ENCODE peak calls at places on chromosomes 5 and 9, in seven cellular contexts. G is SK-N-SH, F is HepG2, V is HCT116, S is GM12878, M is K562, X is H1. R is an unnamed sample.
A peak's percentile ranks its signal among the peaks of the same experiment; 100 is the strongest.

GRCh38 chr5:64505769-64506566 is at the start of gene RGS7BP:
- DNase-seq in G (peak; percentile 38), F (no peak), V (no peak), S (no peak), M (no peak), X (peak; percentile 78), R (peak; percentile 7)

GRCh38 chr9:109574061-109574882 is 76.2 kb upstream of the PTPN3 start:
- DNase-seq in G (peak; percentile 42), F (peak; percentile 36), V (peak; percentile 38), S (peak; percentile 5), M (peak; percentile 54), X (no peak), R (peak; percentile 39)

GRCh38 chr5:72883850-72884249 is 67.4 kb downstream of the TNPO1 start:
- DNase-seq in G (no peak), F (peak; percentile 31), V (no peak), S (no peak), M (no peak), X (no peak), R (no peak)

GRCh38 chr9:134136117-134136996 is 475 bp downstream of the WDR5 start:
- DNase-seq in G (no peak), F (no peak), V (no peak), S (no peak), M (peak; percentile 29), X (peak; percentile 73), R (peak; percentile 42)

GRCh38 chr5:107566537-107566875 is 104.2 kb downstream of the EFNA5 start:
- DNase-seq in G (no peak), F (no peak), V (no peak), S (no peak), M (no peak), X (no peak), R (no peak)

GRCh38 chr9:134834217-134834956 is 46.2 kb upstream of the FCN2 start:
- DNase-seq in G (no peak), F (no peak), V (no peak), S (no peak), M (no peak), X (no peak), R (no peak)

GRCh38 chr9:117278656-117279055 is 136.2 kb downstream of the ASTN2 start:
- DNase-seq in G (peak; percentile 28), F (no peak), V (no peak), S (no peak), M (no peak), X (no peak), R (no peak)

GRCh38 chr5:88743231-88743879 is 139.6 kb downstream of the MEF2C start:
- DNase-seq in G (no peak), F (no peak), V (peak; percentile 28), S (no peak), M (peak; percentile 56), X (no peak), R (no peak)

GRCh38 chr9:5265939-5266338 is 34.7 kb downstream of the INSL4 start:
- DNase-seq in G (no peak), F (no peak), V (no peak), S (no peak), M (no peak), X (peak; percentile 49), R (no peak)

GRCh38 chr9:84137968-84138367 is 157.4 kb downstream of the RMI1 start:
- DNase-seq in G (no peak), F (no peak), V (no peak), S (no peak), M (no peak), X (no peak), R (no peak)

GRCh38 chr5:28961806-28962205 is 1923.4 kb upstream of the CDH9 start:
- DNase-seq in G (no peak), F (no peak), V (no peak), S (no peak), M (no peak), X (no peak), R (no peak)

GRCh38 chr9:134723491-134723890 is 81.9 kb downstream of the COL5A1 start:
- DNase-seq in G (no peak), F (no peak), V (no peak), S (no peak), M (no peak), X (no peak), R (no peak)

GRCh38 chr9:124834586-124834985 is 18.7 kb upstream of the WDR38 start:
- DNase-seq in G (peak; percentile 36), F (no peak), V (peak; percentile 84), S (no peak), M (no peak), X (no peak), R (no peak)

GRCh38 chr9:16333697-16334096 is 536.8 kb downstream of the BNC2 start:
- DNase-seq in G (no peak), F (no peak), V (no peak), S (no peak), M (no peak), X (no peak), R (no peak)

GRCh38 chr9:99172129-99173091 is 49.3 kb downstream of the ALG2 start:
- DNase-seq in G (no peak), F (peak; percentile 76), V (no peak), S (no peak), M (no peak), X (no peak), R (no peak)

GRCh38 chr5:135458921-135459331 is 6.8 kb upstream of the TIFAB start:
- DNase-seq in G (no peak), F (no peak), V (peak; percentile 7), S (no peak), M (peak; percentile 57), X (no peak), R (no peak)

GRCh38 chr9:124355032-124355940 is 60.0 kb downstream of the PSMB7 start:
- DNase-seq in G (no peak), F (no peak), V (no peak), S (no peak), M (no peak), X (no peak), R (no peak)

GRCh38 chr5:133938932-133939331 is 29.5 kb downstream of the C5orf15 start:
- DNase-seq in G (no peak), F (no peak), V (no peak), S (no peak), M (no peak), X (no peak), R (no peak)

GRCh38 chr5:81212211-81212687 is 20.9 kb upstream of the CKMT2 start:
- DNase-seq in G (no peak), F (no peak), V (no peak), S (peak; percentile 51), M (no peak), X (no peak), R (no peak)

GRCh38 chr5:81207009-81207408 is 26.1 kb upstream of the CKMT2 start:
- DNase-seq in G (no peak), F (no peak), V (no peak), S (no peak), M (peak; percentile 29), X (no peak), R (peak; percentile 43)

GRCh38 chr5:81209386-81209785 is 23.7 kb upstream of the CKMT2 start:
- DNase-seq in G (no peak), F (no peak), V (no peak), S (no peak), M (no peak), X (no peak), R (no peak)

GRCh38 chr5:81208904-81209303 is 24.2 kb upstream of the CKMT2 start:
- DNase-seq in G (no peak), F (no peak), V (no peak), S (no peak), M (no peak), X (no peak), R (no peak)

GRCh38 chr5:81209869-81210268 is 23.3 kb upstream of the CKMT2 start:
- DNase-seq in G (no peak), F (no peak), V (no peak), S (no peak), M (no peak), X (no peak), R (no peak)
- TF ChIP-seq JUND in G (no peak), F (no peak), V (no peak), S (no peak), M (no peak), X (no peak), R (no peak)

DNA sequence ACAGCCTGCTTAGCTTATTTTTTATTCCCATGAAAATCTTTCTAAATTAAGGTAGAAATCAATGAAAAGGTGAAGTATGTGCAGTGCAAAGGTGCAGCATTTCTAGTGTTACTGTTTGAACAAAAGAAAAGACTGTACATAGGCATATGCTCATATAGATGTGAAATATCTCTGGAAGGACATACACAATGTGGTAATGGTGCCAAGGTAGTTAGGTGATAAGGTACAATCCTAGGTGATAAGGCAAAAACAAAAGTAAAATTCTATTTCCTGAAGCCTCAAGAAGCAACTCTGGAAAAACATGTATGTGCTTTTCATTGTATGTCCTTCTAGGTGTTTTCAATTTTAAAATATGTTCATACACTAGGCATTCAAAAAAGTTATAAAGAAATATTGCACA is 139.4 kb upstream of the PTGER4 start:
- DNase-seq in G (no peak), F (no peak), V (no peak), S (no peak), M (no peak), X (no peak), R (no peak)
- TF ChIP-seq JUND in G (no peak), F (no peak), V (no peak), S (no peak), M (no peak), X (no peak), R (no peak)

DNA sequence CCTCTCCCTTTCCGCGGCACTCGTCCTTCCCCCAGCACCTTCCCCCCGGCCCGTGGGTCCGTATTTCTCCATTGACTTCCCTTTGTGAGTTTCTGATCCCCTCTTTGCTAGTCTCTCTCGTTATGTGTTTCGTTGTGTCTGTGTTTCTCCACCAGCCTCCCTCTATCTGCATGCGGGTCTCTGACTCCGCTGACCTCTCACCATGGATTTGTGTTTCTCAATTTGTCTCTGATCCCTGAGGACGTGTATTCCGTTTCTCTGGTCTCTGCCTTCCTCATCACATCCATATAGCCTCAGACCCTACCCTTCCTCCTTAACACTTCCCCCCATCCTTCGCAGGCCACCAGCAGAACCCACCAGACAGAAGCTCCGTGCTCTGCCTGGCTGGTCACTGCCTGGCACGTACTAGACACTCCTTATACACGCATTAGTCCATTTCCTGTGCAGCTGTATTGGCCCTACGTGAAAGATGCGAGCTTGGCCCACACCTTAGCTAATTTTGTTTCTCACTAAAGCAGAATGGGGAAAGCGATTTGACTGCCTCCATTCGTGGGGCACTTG is 606 bp downstream of the B4GALT7 start:
- DNase-seq in G (no peak), F (no peak), V (no peak), S (no peak), M (no peak), X (no peak), R (no peak)
- TF ChIP-seq JUND in G (no peak), F (no peak), V (no peak), S (no peak), M (no peak), X (no peak), R (no peak)

DNA sequence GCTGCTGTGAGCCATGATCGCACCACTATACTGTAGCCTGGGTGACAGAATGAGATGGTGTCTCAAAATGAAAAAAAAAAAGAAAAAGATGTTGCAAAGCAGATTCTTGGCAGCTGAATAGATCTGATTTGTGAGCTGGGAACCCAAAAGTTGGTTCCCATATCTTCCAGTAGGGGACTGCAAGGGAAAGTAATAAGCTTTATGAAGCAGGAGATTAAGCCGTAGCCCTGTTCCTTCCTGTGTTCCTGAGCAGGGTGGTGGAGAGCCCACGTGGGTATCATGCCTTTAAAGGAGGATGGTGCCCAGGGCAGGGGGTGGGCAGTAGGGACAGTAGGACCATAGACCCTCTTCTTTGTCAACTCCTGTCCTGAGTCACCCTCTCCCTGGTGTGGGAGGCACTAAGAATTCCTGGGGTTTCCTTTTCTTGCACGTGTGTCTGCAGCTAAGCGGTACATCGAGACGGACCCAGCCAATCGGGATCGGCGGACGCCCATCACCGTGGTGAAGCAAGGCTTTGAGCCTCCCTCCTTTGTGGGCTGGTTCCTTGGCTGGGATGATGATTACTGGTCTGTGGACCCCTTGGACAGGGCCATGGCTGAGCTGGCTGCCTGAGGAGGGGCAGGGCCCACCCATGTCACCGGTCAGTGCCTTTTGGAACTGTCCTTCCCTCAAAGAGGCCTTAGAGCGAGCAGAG is 37.9 kb downstream of the STOM start:
- DNase-seq in G (no peak), F (no peak), V (no peak), S (no peak), M (no peak), X (no peak), R (peak; percentile 42)
- TF ChIP-seq JUND in G (no peak), F (no peak), V (no peak), S (no peak), M (no peak), X (no peak), R (no peak)

R was measured in T47D.